ENCODE peak calls at places on chromosomes 3 and 15, in eight cellular contexts. Z, H, N, V, P, Y, I and L are unnamed samples.

GRCh38 chr15:60091150-60091549 is 87.0 kb downstream of the FOXB1 start:
- DNase-seq in Z (no peak), H (no peak), N (peak; percentile 97), V (peak; percentile 73), P (no peak), Y (peak; percentile 64), I (no peak), L (peak; percentile 85)

GRCh38 chr3:47782538-47783308 is 1.0 kb upstream of the SMARCC1 start:
- DNase-seq in Z (no peak), H (peak; percentile 65), N (no peak), V (no peak), P (no peak), Y (no peak), I (no peak), L (no peak)

GRCh38 chr15:67794832-67795574 is 30.3 kb upstream of the SKOR1 start:
- DNase-seq in Z (no peak), H (no peak), N (no peak), V (no peak), P (no peak), Y (no peak), I (no peak), L (no peak)

GRCh38 chr15:63057454-63058335 is 15.1 kb downstream of the TPM1 start:
- DNase-seq in Z (no peak), H (no peak), N (no peak), V (no peak), P (no peak), Y (no peak), I (no peak), L (no peak)

GRCh38 chr15:66621491-66622467 is 56.0 kb upstream of the LCTL start:
- DNase-seq in Z (peak; percentile 71), H (no peak), N (no peak), V (no peak), P (no peak), Y (peak; percentile 47), I (no peak), L (no peak)

GRCh38 chr3:47715928-47716327 is 65.8 kb downstream of the SMARCC1 start:
- DNase-seq in Z (no peak), H (no peak), N (peak; percentile 39), V (no peak), P (no peak), Y (no peak), I (peak; percentile 64), L (peak; percentile 39)

GRCh38 chr3:86794336-86795065 is 196.4 kb downstream of the VGLL3 start:
- DNase-seq in Z (no peak), H (no peak), N (no peak), V (no peak), P (no peak), Y (no peak), I (no peak), L (peak; percentile 25)

GRCh38 chr15:92907880-92908279 is 7.8 kb downstream of the CHD2 start:
- DNase-seq in Z (no peak), H (no peak), N (peak; percentile 86), V (no peak), P (no peak), Y (no peak), I (peak; percentile 86), L (peak; percentile 91)

GRCh38 chr15:98802187-98802586 is 153.8 kb downstream of the IGF1R start:
- DNase-seq in Z (no peak), H (no peak), N (no peak), V (no peak), P (no peak), Y (no peak), I (no peak), L (no peak)

GRCh38 chr3:9669277-9669676 is 20.0 kb downstream of the MTMR14 start:
- DNase-seq in Z (no peak), H (no peak), N (no peak), V (no peak), P (no peak), Y (no peak), I (no peak), L (no peak)

GRCh38 chr3:177977381-177978158 is 558.7 kb upstream of the KCNMB2 start:
- DNase-seq in Z (no peak), H (no peak), N (peak; percentile 74), V (no peak), P (no peak), Y (no peak), I (peak; percentile 52), L (peak; percentile 97)

GRCh38 chr15:85707519-85708338 is 87.0 kb downstream of the KLHL25 start:
- DNase-seq in Z (no peak), H (peak; percentile 63), N (no peak), V (no peak), P (no peak), Y (no peak), I (peak; percentile 88), L (peak; percentile 39)

GRCh38 chr3:46282696-46283095 is 40.4 kb downstream of the CCR3 start:
- DNase-seq in Z (no peak), H (no peak), N (no peak), V (no peak), P (no peak), Y (no peak), I (no peak), L (no peak)

GRCh38 chr15:90560229-90560771 is 30.6 kb downstream of the CRTC3 start:
- DNase-seq in Z (no peak), H (no peak), N (peak; percentile 57), V (peak; percentile 51), P (no peak), Y (no peak), I (peak; percentile 39), L (peak; percentile 97)

GRCh38 chr15:35215095-35215494 is 130.0 kb upstream of the NANOGP8 start:
- DNase-seq in Z (no peak), H (no peak), N (no peak), V (no peak), P (no peak), Y (no peak), I (no peak), L (no peak)
- TF ChIP-seq CTCF in Z (no peak), H (no peak), N (no peak), V (no peak), P (no peak), Y (no peak), I (no peak), L (no peak)

DNA sequence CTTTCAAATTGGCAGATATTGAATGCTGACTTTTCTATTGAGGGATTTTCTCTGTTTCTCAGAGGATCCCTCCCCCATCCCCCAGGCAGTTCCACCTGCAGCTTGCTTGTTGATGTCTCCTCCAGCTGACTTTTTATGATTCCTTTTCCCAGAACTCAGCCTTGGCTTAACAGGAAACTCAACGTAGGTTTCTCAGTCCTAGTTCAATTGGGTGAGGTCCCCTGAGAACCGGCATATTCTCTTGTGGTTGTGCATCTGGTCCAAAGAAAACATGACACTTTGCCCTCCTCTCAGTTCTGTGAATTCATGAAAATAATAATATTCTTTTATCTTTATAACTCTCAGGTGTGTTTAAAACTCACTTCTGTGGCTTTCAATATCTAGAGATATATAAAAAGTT is 1222.1 kb downstream of the OTOL1 start:
- DNase-seq in Z (no peak), H (no peak), N (no peak), V (no peak), P (no peak), Y (no peak), I (no peak), L (peak; percentile 39)
- H3K4me1 ChIP-seq in Z (peaks cover 4% of the 10 kb centered on the region), H (no peaks in the 10 kb centered on the region), N (no peaks in the 10 kb centered on the region), V (no peaks in the 10 kb centered on the region), P (no peaks in the 10 kb centered on the region), Y (no peaks in the 10 kb centered on the region), I (no peaks in the 10 kb centered on the region), L (peaks cover 11% of the 10 kb centered on the region)

GRCh38 chr3:30518872-30519271 is 87.5 kb upstream of the TGFBR2 start:
- DNase-seq in Z (no peak), H (no peak), N (no peak), V (no peak), P (no peak), Y (no peak), I (no peak), L (no peak)

GRCh38 chr3:30520695-30521094 is 85.7 kb upstream of the TGFBR2 start:
- DNase-seq in Z (no peak), H (no peak), N (no peak), V (no peak), P (no peak), Y (no peak), I (peak; percentile 77), L (no peak)

GRCh38 chr3:30516238-30516637 is 90.2 kb upstream of the TGFBR2 start:
- DNase-seq in Z (no peak), H (no peak), N (no peak), V (no peak), P (no peak), Y (no peak), I (peak; percentile 83), L (peak; percentile 81)

GRCh38 chr3:30521156-30521555 is 85.2 kb upstream of the TGFBR2 start:
- DNase-seq in Z (no peak), H (no peak), N (no peak), V (no peak), P (no peak), Y (no peak), I (no peak), L (no peak)

DNA sequence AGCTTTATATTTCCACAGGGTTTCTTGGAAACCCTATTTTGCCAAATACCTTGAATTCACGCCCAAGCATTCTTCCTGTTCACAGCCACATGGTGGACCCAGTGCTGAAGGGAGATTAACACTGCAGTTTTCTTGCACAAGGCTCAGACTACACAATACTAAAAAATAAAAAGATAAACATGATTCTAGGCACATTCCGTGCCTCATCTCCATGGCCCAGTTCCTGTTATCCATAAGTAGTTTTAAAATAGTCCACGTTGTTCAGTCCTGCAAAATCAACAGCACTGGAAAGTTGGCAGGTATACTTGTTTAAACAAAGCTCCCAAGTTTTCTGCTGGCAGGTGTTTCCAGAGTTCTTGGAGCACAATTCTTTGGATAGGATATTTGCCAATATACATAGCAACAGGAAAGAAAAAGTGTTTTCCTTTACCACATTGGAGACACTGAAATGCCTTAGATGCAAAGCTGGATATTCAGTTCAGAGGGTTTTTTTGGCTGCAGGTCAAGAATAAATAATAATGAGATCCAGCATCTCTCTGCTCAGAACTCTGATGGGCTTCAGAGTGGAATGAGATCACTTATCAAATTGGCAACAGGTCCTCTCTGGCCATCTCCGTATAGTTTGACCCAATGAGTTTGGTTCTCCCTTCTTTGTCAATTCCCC is 88.1 kb upstream of the TGFBR2 start:
- DNase-seq in Z (no peak), H (no peak), N (no peak), V (peak; percentile 76), P (no peak), Y (no peak), I (peak; percentile 99), L (peak; percentile 90)
- TF ChIP-seq CTCF in Z (no peak), H (no peak), N (peak; percentile 8), V (peak; percentile 23), P (no peak), Y (peak; percentile 39), I (peak; percentile 37), L (no peak)

GRCh38 chr15:74131618-74132191 is 1.3 kb downstream of the ISLR2 start:
- DNase-seq in Z (no peak), H (no peak), N (no peak), V (no peak), P (no peak), Y (no peak), I (no peak), L (no peak)

GRCh38 chr15:74133703-74134386 is 3.5 kb downstream of the ISLR2 start:
- DNase-seq in Z (no peak), H (no peak), N (no peak), V (no peak), P (no peak), Y (no peak), I (no peak), L (no peak)

GRCh38 chr15:74133071-74133702 is 2.8 kb downstream of the ISLR2 start:
- DNase-seq in Z (peak; percentile 60), H (no peak), N (no peak), V (no peak), P (no peak), Y (no peak), I (no peak), L (no peak)

GRCh38 chr15:74130849-74131617 is 647 bp downstream of the ISLR2 start:
- DNase-seq in Z (no peak), H (no peak), N (no peak), V (no peak), P (no peak), Y (no peak), I (no peak), L (no peak)

GRCh38 chr15:74132681-74133070 is 2.3 kb downstream of the ISLR2 start:
- DNase-seq in Z (peak; percentile 56), H (no peak), N (no peak), V (no peak), P (no peak), Y (no peak), I (no peak), L (no peak)
- H3K4me1 ChIP-seq in Z (no peaks in the 10 kb centered on the region), H (no peaks in the 10 kb centered on the region), N (peaks cover 15% of the 10 kb centered on the region), V (peaks cover 7% of the 10 kb centered on the region), P (peaks cover 39% of the 10 kb centered on the region), Y (peaks cover 48% of the 10 kb centered on the region), I (peaks cover 15% of the 10 kb centered on the region), L (peaks cover 36% of the 10 kb centered on the region)